ENCODE peak calls at places on chromosomes 12 and 14, in four cellular contexts. T is BE2C, V is A673, U is suprapubic skin. I is an unnamed sample.
A peak's percentile ranks its signal among the peaks of the same experiment; 100 is the strongest.

GRCh38 chr14:89378119-89378518 is 38.9 kb downstream of the FOXN3 start:
- DNase-seq in T (peak; percentile 49), U (no peak), V (no peak), I (no peak)

GRCh38 chr14:84750763-84751554 is 779.0 kb upstream of the FLRT2 start:
- DNase-seq in U (no peak), T (no peak), V (no peak), I (peak; percentile 15)

GRCh38 chr12:103495158-103495782 is 498 bp downstream of the C12orf42 start:
- DNase-seq in T (peak; percentile 84), V (peak; percentile 11), U (no peak), I (no peak)

GRCh38 chr12:89789862-89790261 is 81.2 kb upstream of the ATP2B1 start:
- DNase-seq in U (no peak), T (no peak), V (no peak), I (no peak)

GRCh38 chr12:108890208-108890607 is 10.3 kb downstream of the DAO start:
- DNase-seq in U (no peak), T (no peak), V (peak; percentile 19), I (peak; percentile 51)

GRCh38 chr12:25283006-25283405 is 32.3 kb upstream of the KRAS start:
- DNase-seq in V (no peak), U (no peak), T (no peak), I (no peak)

GRCh38 chr12:107844312-107844921 is 69.9 kb downstream of the ASCL4 start:
- DNase-seq in V (no peak), T (peak; percentile 4), U (no peak), I (no peak)

GRCh38 chr14:101123639-101124525 is 220.4 kb upstream of the RTL1 start:
- DNase-seq in U (no peak), T (peak; percentile 2), V (peak; percentile 8), I (peak; percentile 0)

GRCh38 chr12:64006211-64006610 is 161.7 kb downstream of the SRGAP1 start:
- DNase-seq in V (no peak), T (no peak), U (no peak), I (peak; percentile 71)

GRCh38 chr12:55830601-55831406 is 1.4 kb upstream of the DNAJC14 start:
- DNase-seq in U (peak; percentile 90), T (peak; percentile 71), V (peak; percentile 77), I (peak; percentile 72)

GRCh38 chr14:37593496-37594237 is 1.4 kb downstream of the FOXA1 start:
- DNase-seq in T (no peak), V (no peak), U (no peak), I (no peak)
- H3K36me3 ChIP-seq in T (no peaks in the 10 kb centered on the region), V (no peaks in the 10 kb centered on the region), U (no peaks in the 10 kb centered on the region), I (no peaks in the 10 kb centered on the region)

DNA sequence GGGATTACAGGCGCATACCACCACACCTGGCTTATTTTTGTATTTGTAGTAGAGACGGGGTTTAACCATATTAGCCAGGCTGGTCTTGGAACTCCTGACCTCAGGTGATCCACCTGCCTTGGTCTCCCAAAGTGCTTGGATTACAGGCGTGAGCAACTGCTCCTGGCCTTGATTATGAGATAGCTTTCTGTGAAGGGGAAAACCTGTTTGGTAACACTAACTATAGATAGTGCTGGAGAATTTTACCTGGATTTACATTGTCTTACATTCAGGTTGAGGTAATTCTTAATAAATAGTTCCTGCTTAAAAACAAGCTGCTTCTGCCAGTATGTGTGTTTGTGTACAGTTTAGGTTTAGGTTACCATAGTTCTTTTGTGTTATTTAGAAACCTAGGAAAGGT is 77.1 kb downstream of the MON2 start:
- DNase-seq in V (no peak), U (no peak), T (no peak), I (no peak)
- H3K36me3 ChIP-seq in V (peaks cover 17% of the 10 kb centered on the region), U (peaks cover 65% of the 10 kb centered on the region), T (peaks cover 19% of the 10 kb centered on the region), I (peaks cover 23% of the 10 kb centered on the region)

DNA sequence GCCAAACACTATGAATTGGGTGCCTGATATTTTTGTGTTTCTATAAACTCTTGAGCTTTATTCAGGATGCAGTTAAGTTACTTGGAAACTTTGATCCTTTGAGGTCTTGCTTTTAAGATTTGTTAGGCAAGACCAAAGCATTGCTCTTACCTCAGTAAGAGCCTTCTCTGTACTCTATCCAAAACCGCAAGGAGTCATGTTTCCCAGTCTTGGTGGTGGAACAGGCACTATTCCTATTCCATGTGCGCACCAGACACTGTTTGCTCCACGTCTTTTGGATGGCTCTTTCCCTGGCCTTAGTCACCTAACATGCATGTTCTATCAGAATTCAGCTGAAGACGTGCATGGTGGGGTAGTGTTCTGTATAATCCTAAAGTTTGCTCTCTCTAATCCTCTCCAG is 23.6 kb downstream of the CSRP2 start:
- DNase-seq in U (no peak), T (no peak), V (no peak), I (no peak)
- H3K36me3 ChIP-seq in U (peaks cover 38% of the 10 kb centered on the region), T (no peaks in the 10 kb centered on the region), V (peaks cover 7% of the 10 kb centered on the region), I (peaks cover 51% of the 10 kb centered on the region)

DNA sequence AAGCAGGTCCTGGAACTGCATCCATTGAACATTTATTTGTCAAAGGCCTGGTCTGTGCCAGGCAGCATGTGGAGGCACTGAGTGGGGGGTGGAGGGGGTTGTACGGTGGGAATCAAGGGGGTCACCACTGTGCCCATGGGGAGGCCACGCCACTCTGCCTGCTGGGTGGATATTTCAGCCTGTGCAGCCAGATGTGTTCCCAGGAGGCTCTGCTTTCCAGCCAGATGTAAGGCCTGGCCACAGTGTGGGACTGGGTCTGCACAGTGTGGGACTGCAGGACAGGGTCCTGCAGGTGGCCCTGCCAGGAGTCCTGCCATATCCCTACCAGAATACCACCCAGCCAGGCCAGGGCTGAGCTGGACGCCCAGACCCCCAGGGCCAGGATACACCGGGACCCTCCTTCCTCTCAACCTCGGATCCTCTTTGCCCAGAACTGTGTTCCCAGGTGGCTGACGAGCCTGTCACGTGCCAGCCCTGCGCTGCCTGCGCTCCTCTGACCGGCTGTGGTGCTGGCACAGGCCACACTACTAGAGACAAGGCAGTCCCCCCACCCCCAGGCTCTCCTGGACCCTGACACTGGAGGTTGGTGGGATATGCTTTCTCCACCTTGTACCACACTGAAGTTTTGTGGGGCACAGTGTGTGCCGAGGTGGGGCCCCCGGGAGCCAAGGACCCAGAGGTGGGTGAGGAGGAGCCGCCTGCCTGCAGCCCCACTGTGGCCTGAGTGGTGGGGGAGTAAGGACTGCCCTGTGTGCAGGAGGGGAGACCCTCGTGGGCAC is 17.5 kb downstream of the XRCC3 start:
- DNase-seq in V (no peak), T (peak; percentile 22), U (peak; percentile 61), I (no peak)
- H3K36me3 ChIP-seq in V (peaks cover 72% of the 10 kb centered on the region), T (peaks cover 74% of the 10 kb centered on the region), U (peaks cover 73% of the 10 kb centered on the region), I (peaks cover 48% of the 10 kb centered on the region)

DNA sequence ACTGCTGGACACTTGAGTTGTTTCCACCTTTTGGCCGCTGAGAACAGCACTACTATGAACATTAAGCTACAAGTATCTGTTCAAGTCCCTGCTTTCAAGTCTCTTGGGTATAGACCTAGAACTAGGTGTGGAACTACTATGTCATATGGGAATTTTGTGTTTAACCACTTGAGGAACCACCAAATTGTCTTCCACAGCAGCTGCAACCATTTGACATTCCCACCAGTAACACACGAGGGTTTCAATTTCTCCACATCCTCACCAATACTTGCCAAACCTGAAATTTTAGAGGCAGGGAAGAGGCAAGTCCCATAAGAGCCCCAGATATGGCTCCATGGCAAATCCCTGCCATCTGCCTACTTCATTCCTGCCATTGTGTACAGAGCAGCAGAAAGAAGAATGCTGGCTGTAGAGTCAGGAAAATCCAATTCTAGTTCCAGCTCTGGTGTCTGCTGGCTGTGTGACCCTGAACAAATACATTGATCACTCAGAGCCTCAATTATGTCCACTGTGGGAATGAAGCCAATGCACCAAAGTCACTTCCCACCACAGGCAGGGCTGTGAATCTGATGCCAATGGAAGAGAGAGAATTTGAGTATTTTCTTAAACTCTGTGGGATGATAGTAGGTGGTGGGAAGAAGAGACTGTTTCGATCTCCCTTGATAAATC is 17.8 kb downstream of the PITPNM2 start:
- DNase-seq in V (no peak), T (no peak), U (no peak), I (no peak)
- H3K36me3 ChIP-seq in V (no peaks in the 10 kb centered on the region), T (no peaks in the 10 kb centered on the region), U (no peaks in the 10 kb centered on the region), I (no peaks in the 10 kb centered on the region)

DNA sequence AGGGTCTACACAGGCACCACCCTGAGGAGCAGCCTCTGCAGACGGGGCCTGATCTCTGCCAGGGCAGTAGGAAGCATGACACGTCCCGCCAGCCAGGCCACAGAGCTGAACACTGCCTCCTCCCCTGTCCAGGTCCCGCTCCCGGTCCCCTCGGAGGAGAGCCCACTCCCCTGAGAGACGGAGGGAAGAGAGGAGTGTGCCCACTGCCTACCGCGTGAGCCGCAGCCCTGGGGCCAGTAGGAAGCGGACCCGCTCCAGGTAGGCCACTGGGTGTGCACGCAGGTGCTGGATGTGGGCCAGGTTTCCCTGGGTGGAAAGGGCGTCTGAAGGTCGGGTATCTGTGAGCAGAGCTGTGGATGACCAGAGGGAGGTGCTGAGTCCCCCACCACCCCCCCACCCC is 41.9 kb upstream of the MMP17 start:
- DNase-seq in U (no peak), T (no peak), V (no peak), I (no peak)
- H3K36me3 ChIP-seq in U (peaks cover 73% of the 10 kb centered on the region), T (peaks cover 63% of the 10 kb centered on the region), V (peaks cover 23% of the 10 kb centered on the region), I (peaks cover 42% of the 10 kb centered on the region)

GRCh38 chr12:132715874-132716273 is 5.2 kb downstream of the PGAM5 start:
- DNase-seq in U (no peak), T (no peak), V (no peak), I (no peak)
- H3K36me3 ChIP-seq in U (peaks cover 62% of the 10 kb centered on the region), T (peaks cover 65% of the 10 kb centered on the region), V (peaks cover 42% of the 10 kb centered on the region), I (peaks cover 58% of the 10 kb centered on the region)

GRCh38 chr14:51109651-51110050 is 14.7 kb upstream of the TRIM9 start:
- DNase-seq in U (no peak), T (no peak), V (no peak), I (no peak)

DNA sequence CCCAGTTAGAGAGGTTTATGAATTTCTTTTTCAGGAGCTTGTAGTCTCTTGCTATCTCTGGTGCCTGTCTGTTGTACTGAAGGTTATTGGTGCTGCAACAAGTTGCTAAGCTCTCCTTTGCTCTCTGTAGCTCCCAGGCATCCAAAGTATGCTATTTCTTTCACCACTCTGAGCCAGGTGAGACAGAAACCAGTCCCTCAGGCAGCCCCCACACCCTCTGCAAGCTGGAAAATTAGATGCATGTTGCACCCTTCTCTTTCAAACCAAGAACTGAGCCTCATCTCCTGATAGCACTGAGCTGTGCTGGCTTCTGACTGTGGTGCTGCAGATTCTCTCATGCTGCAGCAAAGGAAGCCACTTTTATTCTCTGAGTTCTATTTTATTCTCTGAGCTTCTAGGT is 9.6 kb upstream of the TRIM9 start:
- DNase-seq in T (no peak), U (no peak), V (no peak), I (no peak)
- H3K36me3 ChIP-seq in T (no peaks in the 10 kb centered on the region), U (no peaks in the 10 kb centered on the region), V (no peaks in the 10 kb centered on the region), I (no peaks in the 10 kb centered on the region)

DNA sequence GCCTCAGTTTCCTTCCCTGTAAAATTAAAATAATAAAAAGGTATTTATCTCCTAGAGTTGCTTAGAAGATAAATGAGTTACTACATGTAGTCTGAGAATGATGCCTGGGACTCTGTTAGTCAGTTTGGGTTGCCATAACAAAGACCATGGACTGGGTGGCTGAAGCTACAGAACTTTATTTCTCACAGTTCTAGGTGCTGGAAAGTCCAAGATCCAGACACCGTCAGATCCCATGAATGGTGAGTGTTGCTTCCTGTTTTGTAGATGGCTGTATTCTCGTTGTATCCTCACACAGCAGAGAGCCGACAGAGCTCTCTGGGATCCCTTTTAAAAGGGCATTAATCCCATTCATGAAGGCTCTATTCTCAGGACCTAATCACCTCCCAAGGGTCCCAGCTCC is 64.0 kb upstream of the LTA4H start:
- DNase-seq in V (no peak), T (no peak), U (no peak), I (no peak)
- H3K36me3 ChIP-seq in V (no peaks in the 10 kb centered on the region), T (no peaks in the 10 kb centered on the region), U (no peaks in the 10 kb centered on the region), I (no peaks in the 10 kb centered on the region)

GRCh38 chr14:34865889-34866574 is 9.1 kb downstream of the BAZ1A start:
- DNase-seq in T (no peak), V (no peak), U (no peak), I (no peak)
- H3K36me3 ChIP-seq in T (peaks cover 33% of the 10 kb centered on the region), V (peaks cover 25% of the 10 kb centered on the region), U (peaks cover 8% of the 10 kb centered on the region), I (peaks cover 35% of the 10 kb centered on the region)